ENCODE peak calls at places on chromosomes 1 and 21, in six cellular contexts. I, H, C, B, E and M are unnamed samples.

GRCh38 chr21:35925497-35925896 is 134.8 kb downstream of the SETD4 start:
- DNase-seq in I (no peak), H (no peak), C (no peak), B (peak), E (peak), M (no peak)

GRCh38 chr1:179129702-179130473 is 48.0 kb downstream of the TOR3A start:
- DNase-seq in I (no peak), H (no peak), C (peak), B (no peak), E (peak), M (no peak)

GRCh38 chr1:28290851-28291250 is 31.5 kb downstream of the SESN2 start:
- DNase-seq in I (no peak), H (peak), C (no peak), B (no peak), E (no peak), M (no peak)

GRCh38 chr1:86154581-86155060 is 2.0 kb downstream of the COL24A1 start:
- DNase-seq in I (no peak), H (no peak), C (no peak), B (peak), E (no peak), M (no peak)

GRCh38 chr1:36433102-36433501 is 17.1 kb downstream of the OSCP1 start:
- DNase-seq in I (no peak), H (no peak), C (no peak), B (no peak), E (no peak), M (no peak)

GRCh38 chr1:41357451-41358151 is 3.6 kb upstream of the FOXO6 start:
- DNase-seq in I (no peak), H (no peak), C (no peak), B (no peak), E (peak), M (no peak)

GRCh38 chr1:113307771-113308451 is 82.4 kb upstream of the MAGI3 start:
- DNase-seq in I (no peak), H (no peak), C (no peak), B (peak), E (peak), M (no peak)

GRCh38 chr1:2449636-2450454 is 26.2 kb upstream of the PLCH2 start:
- DNase-seq in I (no peak), H (no peak), C (no peak), B (no peak), E (no peak), M (no peak)

GRCh38 chr1:176717052-176717754 is 254.2 kb downstream of the PAPPA2 start:
- DNase-seq in I (no peak), H (no peak), C (no peak), B (no peak), E (no peak), M (no peak)

GRCh38 chr1:46581685-46582455 is 22.2 kb downstream of the MKNK1 start:
- DNase-seq in I (no peak), H (no peak), C (no peak), B (no peak), E (peak), M (no peak)

GRCh38 chr1:213973129-213973528 is 14.6 kb upstream of the PROX1 start:
- DNase-seq in I (no peak), H (no peak), C (no peak), B (no peak), E (peak), M (no peak)

GRCh38 chr1:10347109-10347508 is 51.8 kb upstream of the PGD start:
- DNase-seq in I (no peak), H (no peak), C (no peak), B (no peak), E (no peak), M (no peak)

GRCh38 chr21:25396135-25396711 is 211.1 kb downstream of the MRPL39 start:
- DNase-seq in I (no peak), H (no peak), C (no peak), B (no peak), E (peak), M (no peak)

GRCh38 chr1:181592261-181592859 is 109.0 kb downstream of the CACNA1E start:
- DNase-seq in I (no peak), H (no peak), C (no peak), B (no peak), E (no peak), M (no peak)

GRCh38 chr1:40848530-40849189 is 13.5 kb downstream of the CITED4 start:
- DNase-seq in I (no peak), H (peak), C (no peak), B (peak), E (peak), M (no peak)

GRCh38 chr1:116382857-116383256 is 9.8 kb downstream of the ATP1A1 start:
- DNase-seq in I (no peak), H (no peak), C (no peak), B (no peak), E (no peak), M (no peak)

GRCh38 chr1:167563579-167564246 is 10.2 kb upstream of the CREG1 start:
- DNase-seq in I (no peak), H (peak), C (no peak), B (no peak), E (peak), M (no peak)

GRCh38 chr1:47559944-47560695 is 122.3 kb downstream of the FOXD2 start:
- DNase-seq in I (no peak), H (peak), C (no peak), B (no peak), E (no peak), M (no peak)

GRCh38 chr1:207887542-207887941 is 23.4 kb downstream of the CD34 start:
- DNase-seq in I (no peak), H (no peak), C (no peak), B (no peak), E (no peak), M (no peak)

GRCh38 chr21:45555557-45556301 is 13.5 kb upstream of the SLC19A1 start:
- DNase-seq in I (no peak), H (peak), C (peak), B (peak), E (peak), M (no peak)

GRCh38 chr1:157137051-157137772 is 983 bp downstream of the ETV3 start:
- DNase-seq in I (no peak), H (peak), C (no peak), B (peak), E (peak), M (no peak)

GRCh38 chr1:208834346-208835081 is 590.3 kb upstream of the PLXNA2 start:
- DNase-seq in I (no peak), H (no peak), C (no peak), B (peak), E (no peak), M (no peak)

GRCh38 chr1:209249280-209249670 is 334.2 kb upstream of the CAMK1G start:
- DNase-seq in I (no peak), H (no peak), C (no peak), B (no peak), E (no peak), M (no peak)

GRCh38 chr1:37439672-37439995 is 34.7 kb upstream of the ZC3H12A start:
- DNase-seq in I (no peak), H (no peak), C (no peak), B (no peak), E (no peak), M (no peak)

GRCh38 chr21:21968810-21969588 is 970.8 kb downstream of the NCAM2 start:
- DNase-seq in I (peak), H (no peak), C (no peak), B (no peak), E (peak), M (no peak)

GRCh38 chr1:157880621-157881020 is 39.0 kb upstream of the CD5L start:
- DNase-seq in I (no peak), H (no peak), C (no peak), B (no peak), E (no peak), M (no peak)

GRCh38 chr21:45301521-45302081 is 13.9 kb upstream of the POFUT2 start:
- DNase-seq in I (no peak), H (no peak), C (no peak), B (no peak), E (no peak), M (no peak)

GRCh38 chr1:36328713-36329112 is 5.3 kb upstream of the EVA1B start:
- DNase-seq in I (no peak), H (peak), C (no peak), B (no peak), E (no peak), M (no peak)

GRCh38 chr1:84375965-84376910 is 22.0 kb upstream of the DNASE2B start:
- DNase-seq in I (no peak), H (no peak), C (no peak), B (no peak), E (no peak), M (no peak)

GRCh38 chr1:247331172-247331525 is 518 bp downstream of the ZNF496 start:
- DNase-seq in I (no peak), H (peak), C (peak), B (peak), E (peak), M (peak)

GRCh38 chr1:183278736-183279591 is 92.9 kb downstream of the LAMC2 start:
- DNase-seq in I (peak), H (no peak), C (no peak), B (peak), E (peak), M (no peak)

GRCh38 chr1:246012271-246012854 is 494.7 kb downstream of the SMYD3 start:
- DNase-seq in I (no peak), H (no peak), C (peak), B (peak), E (peak), M (no peak)

GRCh38 chr1:240619901-240620621 is 8.1 kb upstream of the GREM2 start:
- DNase-seq in I (no peak), H (no peak), C (no peak), B (no peak), E (no peak), M (no peak)

GRCh38 chr1:5993553-5994510 is 1.6 kb upstream of the NPHP4 start:
- DNase-seq in I (no peak), H (no peak), C (peak), B (no peak), E (no peak), M (no peak)

GRCh38 chr1:18469514-18469913 is 11.2 kb upstream of the KLHDC7A start:
- DNase-seq in I (no peak), H (no peak), C (no peak), B (no peak), E (no peak), M (no peak)

GRCh38 chr1:232011961-232012360 is 385.4 kb downstream of the DISC1 start:
- DNase-seq in I (no peak), H (no peak), C (no peak), B (peak), E (no peak), M (no peak)

GRCh38 chr1:185798505-185798904 is 64.3 kb downstream of the HMCN1 start:
- DNase-seq in I (no peak), H (no peak), C (no peak), B (no peak), E (no peak), M (no peak)

GRCh38 chr1:92759361-92759760 is 25.5 kb downstream of the EVI5 start:
- DNase-seq in I (no peak), H (no peak), C (no peak), B (peak), E (no peak), M (no peak)

GRCh38 chr1:150372580-150372979 is 8.6 kb downstream of the RPRD2 start:
- DNase-seq in I (no peak), H (no peak), C (no peak), B (no peak), E (no peak), M (no peak)